ENCODE peak calls at places on chromosomes 11 and 22, in ten cellular contexts. E, K, N, U, W, Y, C, F, T and A are unnamed samples.

GRCh38 chr11:82936261-82936660 is 34.7 kb downstream of the DDIAS start:
- DNase-seq in E (no peak), K (no peak), N (no peak), U (peak; percentile 6), W (peak; percentile 11), Y (no peak), C (no peak), F (no peak), T (no peak), A (no peak)

GRCh38 chr11:87139475-87139874 is 101.7 kb downstream of the TMEM135 start:
- DNase-seq in E (no peak), K (no peak), N (no peak), U (no peak), W (no peak), Y (no peak), C (no peak), F (no peak), T (no peak), A (no peak)

GRCh38 chr11:95884364-95884763 is 39.5 kb downstream of the MTMR2 start:
- DNase-seq in E (no peak), K (no peak), N (no peak), U (peak; percentile 79), W (peak; percentile 70), Y (no peak), C (no peak), F (no peak), T (no peak), A (no peak)

GRCh38 chr11:10116588-10116987 is 177.4 kb downstream of the SBF2 start:
- DNase-seq in E (no peak), K (no peak), N (no peak), U (no peak), W (no peak), Y (no peak), C (no peak), F (no peak), T (no peak), A (no peak)

GRCh38 chr11:81886406-81887075 is 847.1 kb downstream of the FAM181B start:
- DNase-seq in E (no peak), K (no peak), N (no peak), U (no peak), W (no peak), Y (no peak), C (no peak), F (no peak), T (no peak), A (no peak)

GRCh38 chr22:32940736-32941135 is 117.4 kb downstream of the SYN3 start:
- DNase-seq in E (no peak), K (no peak), N (no peak), U (no peak), W (no peak), Y (no peak), C (no peak), F (no peak), T (no peak), A (no peak)

GRCh38 chr11:63912678-63913077 is 4.3 kb downstream of the RCOR2 start:
- DNase-seq in E (no peak), K (no peak), N (no peak), U (no peak), W (no peak), Y (no peak), C (no peak), F (no peak), T (no peak), A (no peak)

GRCh38 chr11:88538088-88538487 is 200.6 kb upstream of the CTSC start:
- DNase-seq in E (no peak), K (no peak), N (no peak), U (peak; percentile 76), W (peak; percentile 42), Y (no peak), C (no peak), F (no peak), T (no peak), A (no peak)

GRCh38 chr22:45877651-45878050 is 99.3 kb downstream of the WNT7B start:
- DNase-seq in E (peak; percentile 21), K (no peak), N (peak; percentile 46), U (no peak), W (no peak), Y (no peak), C (peak; percentile 9), F (no peak), T (no peak), A (peak; percentile 11)

GRCh38 chr11:7089328-7090251 is 792 bp downstream of the RBMXL2 start:
- DNase-seq in E (no peak), K (peak; percentile 7), N (no peak), U (no peak), W (no peak), Y (no peak), C (no peak), F (no peak), T (no peak), A (peak; percentile 31)

GRCh38 chr11:130798280-130798679 is 118.0 kb downstream of the SNX19 start:
- DNase-seq in E (no peak), K (no peak), N (no peak), U (peak; percentile 99), W (peak; percentile 68), Y (no peak), C (no peak), F (no peak), T (no peak), A (no peak)

DNA sequence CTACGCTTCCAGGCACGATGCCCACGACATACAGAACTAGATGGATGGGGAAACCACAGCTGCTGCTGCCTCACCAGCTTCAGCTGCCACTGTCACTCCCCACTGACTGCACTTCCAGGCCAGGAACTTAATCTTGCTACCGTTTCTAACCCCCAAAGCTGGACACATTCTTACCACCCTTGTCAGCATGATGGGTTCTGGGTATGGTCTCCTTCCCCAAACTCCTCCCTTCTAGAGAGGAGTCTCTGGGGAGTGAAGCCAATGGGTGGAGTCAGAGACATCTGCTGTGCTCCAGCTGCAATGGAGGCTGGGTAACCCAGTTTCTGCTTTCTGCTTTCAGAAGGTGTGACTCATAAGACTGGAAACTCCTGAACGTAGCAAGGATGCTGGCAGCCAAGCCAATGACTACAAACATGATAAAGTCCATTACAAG is 87.0 kb upstream of the THY1 start:
- DNase-seq in E (no peak), K (peak; percentile 46), N (no peak), U (peak; percentile 94), W (peak; percentile 88), Y (no peak), C (peak; percentile 41), F (no peak), T (no peak), A (no peak)
- H3K9me3 ChIP-seq in E (no peaks in the 10 kb centered on the region), K (no peaks in the 10 kb centered on the region), N (no peaks in the 10 kb centered on the region), U (no peaks in the 10 kb centered on the region), W (no peaks in the 10 kb centered on the region), Y (no peaks in the 10 kb centered on the region), C (no peaks in the 10 kb centered on the region), F (no peaks in the 10 kb centered on the region), T (no peaks in the 10 kb centered on the region), A (no peaks in the 10 kb centered on the region)

GRCh38 chr11:12377824-12378593 is 638 bp downstream of the PARVA start:
- DNase-seq in E (peak; percentile 73), K (peak; percentile 81), N (no peak), U (peak; percentile 81), W (peak; percentile 79), Y (peak; percentile 74), C (peak; percentile 68), F (peak; percentile 32), T (peak; percentile 77), A (peak; percentile 76)

GRCh38 chr11:12382451-12382850 is 5.1 kb downstream of the PARVA start:
- DNase-seq in E (no peak), K (no peak), N (no peak), U (no peak), W (peak; percentile 58), Y (no peak), C (no peak), F (no peak), T (no peak), A (no peak)

GRCh38 chr11:12386309-12386708 is 8.9 kb downstream of the PARVA start:
- DNase-seq in E (no peak), K (no peak), N (no peak), U (no peak), W (no peak), Y (no peak), C (no peak), F (no peak), T (no peak), A (no peak)

GRCh38 chr11:12380565-12381325 is 3.4 kb downstream of the PARVA start:
- DNase-seq in E (no peak), K (no peak), N (no peak), U (peak; percentile 62), W (no peak), Y (no peak), C (no peak), F (no peak), T (no peak), A (no peak)

GRCh38 chr11:12381875-12382274 is 4.5 kb downstream of the PARVA start:
- DNase-seq in E (no peak), K (no peak), N (no peak), U (no peak), W (no peak), Y (no peak), C (no peak), F (no peak), T (no peak), A (no peak)
- H3K4me1 ChIP-seq in E (peaks cover 58% of the 10 kb centered on the region), K (peaks cover 3% of the 10 kb centered on the region), N (peaks cover 7% of the 10 kb centered on the region), U (peaks cover 27% of the 10 kb centered on the region), W (peaks cover 3% of the 10 kb centered on the region), Y (peaks cover 86% of the 10 kb centered on the region), C (peaks cover 10% of the 10 kb centered on the region), F (peaks cover 18% of the 10 kb centered on the region), T (no peaks in the 10 kb centered on the region), A (peaks cover 8% of the 10 kb centered on the region)

GRCh38 chr22:49412236-49412635 is 415.4 kb downstream of the BRD1 start:
- DNase-seq in E (no peak), K (no peak), N (no peak), U (no peak), W (no peak), Y (no peak), C (no peak), F (no peak), T (no peak), A (no peak)
- H3K27ac ChIP-seq in E (no peak overlapping the region), K (no peak overlapping the region), N (no peak overlapping the region), U (no peak overlapping the region), W (no peak overlapping the region), Y (no peak overlapping the region), C (no peak overlapping the region), F (no peak overlapping the region), T (no peak overlapping the region), A (no peak overlapping the region)

DNA sequence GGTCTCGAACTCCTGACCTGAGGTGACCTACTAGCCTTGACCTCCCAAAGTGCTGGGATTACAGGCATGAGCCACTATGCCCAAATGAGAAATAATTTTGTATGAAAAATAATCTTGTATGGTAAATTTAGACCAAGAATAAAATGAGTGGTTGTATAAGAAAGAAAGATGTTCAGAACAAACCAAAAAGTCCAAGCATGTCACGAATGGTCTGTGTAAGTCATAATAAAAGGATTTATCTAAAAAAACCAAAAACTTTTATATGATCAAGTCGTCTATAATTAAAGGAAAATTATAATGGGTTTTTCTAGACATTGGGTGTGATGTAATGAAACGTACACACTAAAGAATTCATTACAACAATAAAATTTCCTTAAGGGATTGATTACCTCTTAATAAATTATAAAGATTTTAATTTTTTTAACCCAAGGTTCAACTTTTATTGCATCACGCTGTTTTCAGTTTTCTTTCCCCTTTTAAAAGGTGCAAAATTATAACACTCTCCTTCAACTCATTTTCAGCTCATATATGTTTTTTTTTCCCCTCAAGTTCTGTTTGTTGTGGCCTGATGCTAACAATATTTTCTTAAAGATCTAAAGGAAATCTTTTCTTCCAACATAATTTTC is 8.9 kb upstream of the AQP11 start:
- DNase-seq in E (no peak), K (no peak), N (no peak), U (peak; percentile 17), W (no peak), Y (no peak), C (no peak), F (no peak), T (no peak), A (no peak)
- H3K9me3 ChIP-seq in E (no peaks in the 10 kb centered on the region), K (no peaks in the 10 kb centered on the region), N (peaks cover 35% of the 10 kb centered on the region), U (peaks cover 13% of the 10 kb centered on the region), W (no peaks in the 10 kb centered on the region), Y (no peaks in the 10 kb centered on the region), C (no peaks in the 10 kb centered on the region), F (no peaks in the 10 kb centered on the region), T (peaks cover 47% of the 10 kb centered on the region), A (no peaks in the 10 kb centered on the region)